ENCODE peak calls at places on chromosomes 3 and 15, in nine cellular contexts. W, Z, G, R, V, S, I, T and E are unnamed samples.

GRCh38 chr3:133152821-133153220 is 114.6 kb downstream of the TMEM108 start:
- DNase-seq in W (no peak), Z (no peak), G (no peak), R (no peak), V (no peak), S (no peak), I (no peak), T (no peak), E (no peak)

GRCh38 chr3:82055792-82056191 is 294.3 kb upstream of the GBE1 start:
- DNase-seq in W (no peak), Z (no peak), G (no peak), R (no peak), V (peak), S (peak), I (no peak), T (no peak), E (no peak)

GRCh38 chr15:66787472-66787871 is 85.4 kb downstream of the SMAD6 start:
- DNase-seq in W (no peak), Z (no peak), G (no peak), R (no peak), V (no peak), S (no peak), I (no peak), T (no peak), E (no peak)

GRCh38 chr3:19885468-19885867 is 48.5 kb downstream of the EFHB start:
- DNase-seq in W (peak), Z (no peak), G (no peak), R (no peak), V (peak), S (peak), I (no peak), T (peak), E (no peak)

GRCh38 chr3:131303848-131304247 is 77.7 kb upstream of the NUDT16 start:
- DNase-seq in W (no peak), Z (no peak), G (no peak), R (no peak), V (peak), S (no peak), I (no peak), T (no peak), E (no peak)

GRCh38 chr15:71357357-71357756 is 242.1 kb downstream of the THSD4 start:
- DNase-seq in W (no peak), Z (no peak), G (no peak), R (no peak), V (no peak), S (no peak), I (no peak), T (no peak), E (no peak)

GRCh38 chr3:113243846-113244245 is 32.5 kb downstream of the BOC start:
- DNase-seq in W (no peak), Z (no peak), G (no peak), R (no peak), V (no peak), S (no peak), I (no peak), T (no peak), E (no peak)

GRCh38 chr3:194549853-194550252 is 63.1 kb upstream of the ATP13A3 start:
- DNase-seq in W (no peak), Z (no peak), G (no peak), R (no peak), V (no peak), S (no peak), I (no peak), T (no peak), E (no peak)

GRCh38 chr15:47477253-47477652 is 240.1 kb upstream of the SEMA6D start:
- DNase-seq in W (no peak), Z (no peak), G (no peak), R (no peak), V (no peak), S (no peak), I (peak), T (no peak), E (no peak)

GRCh38 chr3:14127516-14128161 is 2.8 kb downstream of the TMEM43 start:
- DNase-seq in W (no peak), Z (no peak), G (no peak), R (no peak), V (no peak), S (no peak), I (no peak), T (no peak), E (no peak)

GRCh38 chr3:7638103-7638502 is 777.2 kb downstream of the GRM7 start:
- DNase-seq in W (no peak), Z (no peak), G (no peak), R (no peak), V (peak), S (no peak), I (no peak), T (no peak), E (no peak)

GRCh38 chr3:12180218-12180617 is 21.5 kb upstream of the TIMP4 start:
- DNase-seq in W (peak), Z (no peak), G (no peak), R (no peak), V (peak), S (peak), I (no peak), T (peak), E (peak)

GRCh38 chr3:24985631-24986030 is 442.4 kb upstream of the RARB start:
- DNase-seq in W (no peak), Z (no peak), G (no peak), R (no peak), V (no peak), S (no peak), I (no peak), T (no peak), E (no peak)

GRCh38 chr3:161560006-161560637 is 63.5 kb downstream of the OTOL1 start:
- DNase-seq in W (no peak), Z (peak), G (no peak), R (no peak), V (peak), S (peak), I (peak), T (peak), E (no peak)

GRCh38 chr3:14230729-14231128 is 52.1 kb downstream of the LSM3 start:
- DNase-seq in W (no peak), Z (no peak), G (no peak), R (no peak), V (no peak), S (no peak), I (no peak), T (no peak), E (no peak)

GRCh38 chr3:128326051-128326823 is 140.5 kb downstream of the DNAJB8 start:
- DNase-seq in W (no peak), Z (no peak), G (no peak), R (no peak), V (no peak), S (no peak), I (no peak), T (no peak), E (no peak)

GRCh38 chr3:43995078-43995928 is 246.4 kb upstream of the TOPAZ1 start:
- DNase-seq in W (no peak), Z (no peak), G (no peak), R (no peak), V (no peak), S (peak), I (peak), T (peak), E (no peak)

GRCh38 chr15:74716647-74717046 is 8.7 kb downstream of the CYP1A1 start:
- DNase-seq in W (no peak), Z (no peak), G (no peak), R (no peak), V (no peak), S (no peak), I (no peak), T (no peak), E (no peak)

GRCh38 chr3:65535260-65535659 is 503.5 kb downstream of the MAGI1 start:
- DNase-seq in W (no peak), Z (no peak), G (no peak), R (no peak), V (no peak), S (no peak), I (no peak), T (no peak), E (no peak)

GRCh38 chr15:27250223-27250622 is 279.2 kb downstream of the GABRG3 start:
- DNase-seq in W (no peak), Z (no peak), G (no peak), R (no peak), V (no peak), S (no peak), I (no peak), T (no peak), E (no peak)

GRCh38 chr3:100602506-100603444 is 6.6 kb upstream of the ADGRG7 start:
- DNase-seq in W (peak), Z (no peak), G (no peak), R (peak), V (peak), S (no peak), I (no peak), T (no peak), E (no peak)

GRCh38 chr15:65384895-65385867 is 7.4 kb upstream of the IGDCC3 start:
- DNase-seq in W (peak), Z (peak), G (peak), R (peak), V (peak), S (peak), I (peak), T (peak), E (peak)

GRCh38 chr15:39680868-39681267 is 100.0 kb downstream of the THBS1 start:
- DNase-seq in W (no peak), Z (no peak), G (no peak), R (no peak), V (peak), S (peak), I (no peak), T (peak), E (peak)

GRCh38 chr3:57910988-57911387 is 97.2 kb upstream of the FLNB start:
- DNase-seq in W (no peak), Z (no peak), G (no peak), R (no peak), V (no peak), S (no peak), I (no peak), T (no peak), E (no peak)